ENCODE peak calls at places on chromosomes 1 and 21, in nine cellular contexts. B is NCI-H1092; J is heart right ventricle; H is lower lobe of right lung; Q is left kidney; Y is T-helper 9 cell; X is ACHN; V is activated naive CD4-positive, alpha-beta T cell treated with anti-CD3 and anti-CD28 coated beads for 36 hours; G is EL. M is an unnamed sample.

GRCh38 chr1:153506831-153507413 is 28.9 kb downstream of the S100A6 start:
- DNase-seq in Y (no peak), Q (peak), J (peak), H (peak), X (peak), G (peak), B (no peak), V (no peak), M (peak)

GRCh38 chr1:6418668-6419396 is 887 bp downstream of the HES2 start:
- DNase-seq in J (no peak), Q (peak), X (no peak), Y (no peak), V (no peak), B (no peak), G (no peak), H (no peak), M (no peak)

GRCh38 chr1:198467342-198467741 is 73.1 kb downstream of the ATP6V1G3 start:
- DNase-seq in H (no peak), J (no peak), Q (no peak), V (no peak), Y (no peak), G (no peak), B (no peak), X (no peak), M (no peak)

GRCh38 chr21:32457360-32457840 is 44.9 kb downstream of the EVA1C start:
- DNase-seq in V (no peak), G (peak), Y (no peak), H (peak), X (no peak), Q (peak), J (peak), B (no peak), M (no peak)

GRCh38 chr1:30451532-30452125 is 271.8 kb downstream of the MATN1 start:
- DNase-seq in G (no peak), V (no peak), B (no peak), Y (no peak), Q (no peak), J (no peak), X (no peak), H (no peak), M (peak)

GRCh38 chr1:17276568-17276967 is 27.7 kb downstream of the PADI3 start:
- DNase-seq in Q (no peak), V (no peak), B (no peak), G (peak), H (peak), Y (no peak), J (no peak), X (peak), M (peak)

GRCh38 chr1:173424786-173425407 is 52.2 kb upstream of the PRDX6 start:
- DNase-seq in X (no peak), V (no peak), J (no peak), B (no peak), H (no peak), Q (no peak), G (peak), Y (no peak), M (no peak)

GRCh38 chr1:248046536-248046935 is at the start of gene OR2L3:
- DNase-seq in B (no peak), J (no peak), Y (no peak), X (no peak), V (no peak), H (no peak), G (no peak), Q (no peak), M (no peak)

M was measured in islet precursor cell.